ENCODE peak calls at places on chromosomes 4 and X, in five cellular contexts. P is GM12878, U is HepG2, I is endothelial cell of umbilical vein, A is A549. M is an unnamed sample.

GRCh38 chrX:39855748-39856129 is 242.0 kb downstream of the BCOR start:
- DNase-seq in I (peak; percentile 24), U (no peak), P (peak; percentile 77), A (peak; percentile 12), M (peak; percentile 77)

GRCh38 chr4:39883645-39884044 is 94.1 kb downstream of the PDS5A start:
- DNase-seq in A (no peak), P (no peak), U (no peak), I (no peak), M (no peak)

GRCh38 chr4:185504098-185505047 is 30.9 kb downstream of the PDLIM3 start:
- DNase-seq in I (no peak), P (no peak), A (no peak), U (peak; percentile 95), M (peak; percentile 31)

GRCh38 chr4:749771-750666 is 44.4 kb downstream of the PCGF3 start:
- DNase-seq in P (no peak), I (peak; percentile 68), A (no peak), U (no peak), M (no peak)

GRCh38 chr4:82898322-82899243 is 2.0 kb upstream of the THAP9 start:
- DNase-seq in P (no peak), U (no peak), A (peak; percentile 59), I (peak; percentile 83), M (peak; percentile 49)

GRCh38 chr4:123444298-123444731 is 47.7 kb downstream of the SPRY1 start:
- DNase-seq in A (no peak), P (peak; percentile 45), U (peak; percentile 93), I (peak; percentile 75), M (peak; percentile 98)

GRCh38 chrX:129577473-129577872 is 37.4 kb downstream of the OCRL start:
- DNase-seq in U (no peak), P (no peak), A (peak; percentile 47), I (peak; percentile 71), M (no peak)

GRCh38 chr4:88497859-88498409 is 25.6 kb downstream of the PYURF start:
- DNase-seq in A (no peak), U (no peak), I (no peak), P (no peak), M (no peak)

GRCh38 chrX:16785247-16786138 is 773 bp upstream of the TXLNG start:
- DNase-seq in U (no peak), A (no peak), P (no peak), I (no peak), M (no peak)

DNA sequence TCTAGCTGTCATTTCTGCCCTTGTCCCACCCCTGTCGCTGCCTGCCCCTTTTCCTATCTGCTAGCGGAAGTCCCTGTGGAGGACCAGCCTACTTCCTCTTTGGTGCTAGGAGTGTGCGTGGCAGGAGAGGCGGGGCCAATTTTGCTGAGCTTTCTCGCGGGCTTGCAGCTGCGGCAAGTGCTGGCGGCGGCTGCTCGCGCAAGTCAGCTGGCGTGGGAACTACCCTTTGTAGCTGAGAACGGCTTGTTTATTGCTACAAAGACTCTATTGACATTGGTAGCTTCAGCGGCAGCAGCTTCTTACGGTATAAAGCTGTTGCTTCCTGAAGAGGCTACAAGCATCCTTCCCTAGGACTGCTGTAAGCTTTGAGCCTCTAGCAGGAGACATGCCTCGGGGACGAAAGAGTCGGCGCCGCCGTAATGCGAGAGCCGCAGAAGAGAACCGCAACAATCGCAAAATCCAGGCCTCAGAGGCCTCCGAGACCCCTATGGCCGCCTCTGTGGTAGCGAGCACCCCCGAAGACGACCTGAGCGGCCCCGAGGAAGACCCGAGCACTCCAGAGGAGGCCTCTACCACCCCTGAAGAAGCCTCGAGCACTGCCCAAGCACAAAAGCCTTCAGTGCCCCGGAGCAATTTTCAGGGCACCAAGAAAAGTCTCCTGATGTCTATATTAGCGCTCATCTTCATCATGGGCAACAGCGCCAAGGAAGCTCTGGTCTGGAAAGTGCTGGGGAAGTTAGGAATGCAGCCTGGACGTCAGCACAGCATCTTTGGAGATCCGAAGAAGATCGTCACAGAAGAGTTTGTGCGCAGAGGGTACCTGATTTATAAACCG is at the start of gene MAGEH1:
- DNase-seq in I (peak; percentile 81), U (peak; percentile 52), A (peak; percentile 67), P (peak; percentile 55), M (peak; percentile 86)
- TF ChIP-seq POLR2A in I (peak; percentile 42), U (no peak), A (peak; percentile 50), P (peak; percentile 83), M (no peak)

DNA sequence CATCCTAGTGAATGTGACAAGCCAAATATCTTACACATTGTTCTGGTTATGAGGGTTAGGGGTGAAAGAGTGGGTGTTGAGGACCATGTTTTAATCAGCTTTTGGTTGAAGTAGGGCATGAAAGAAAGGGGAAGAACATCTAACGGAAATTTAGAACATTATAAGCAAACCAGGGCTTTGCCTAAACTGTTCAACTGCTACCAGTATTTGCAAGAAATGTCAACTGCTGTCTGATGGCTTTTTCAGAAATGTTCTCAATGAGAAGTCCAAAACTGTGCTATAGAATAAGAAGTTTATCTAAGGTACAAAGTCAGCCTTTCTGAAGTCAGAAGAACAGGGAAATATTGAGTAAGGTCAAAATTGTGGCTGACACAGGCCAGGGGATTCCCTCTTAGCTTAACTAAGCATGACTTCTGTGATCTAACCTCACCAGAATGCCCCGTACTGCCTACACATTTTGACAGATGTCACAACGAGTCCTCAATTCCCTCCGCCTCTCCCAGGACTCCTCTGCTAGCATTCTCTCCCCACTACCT is 67.1 kb downstream of the DTHD1 start:
- DNase-seq in I (no peak), U (no peak), P (peak; percentile 66), A (no peak), M (peak; percentile 12)
- TF ChIP-seq MYC in I (no peak), U (no peak), P (no peak), A (no peak), M (no peak)

DNA sequence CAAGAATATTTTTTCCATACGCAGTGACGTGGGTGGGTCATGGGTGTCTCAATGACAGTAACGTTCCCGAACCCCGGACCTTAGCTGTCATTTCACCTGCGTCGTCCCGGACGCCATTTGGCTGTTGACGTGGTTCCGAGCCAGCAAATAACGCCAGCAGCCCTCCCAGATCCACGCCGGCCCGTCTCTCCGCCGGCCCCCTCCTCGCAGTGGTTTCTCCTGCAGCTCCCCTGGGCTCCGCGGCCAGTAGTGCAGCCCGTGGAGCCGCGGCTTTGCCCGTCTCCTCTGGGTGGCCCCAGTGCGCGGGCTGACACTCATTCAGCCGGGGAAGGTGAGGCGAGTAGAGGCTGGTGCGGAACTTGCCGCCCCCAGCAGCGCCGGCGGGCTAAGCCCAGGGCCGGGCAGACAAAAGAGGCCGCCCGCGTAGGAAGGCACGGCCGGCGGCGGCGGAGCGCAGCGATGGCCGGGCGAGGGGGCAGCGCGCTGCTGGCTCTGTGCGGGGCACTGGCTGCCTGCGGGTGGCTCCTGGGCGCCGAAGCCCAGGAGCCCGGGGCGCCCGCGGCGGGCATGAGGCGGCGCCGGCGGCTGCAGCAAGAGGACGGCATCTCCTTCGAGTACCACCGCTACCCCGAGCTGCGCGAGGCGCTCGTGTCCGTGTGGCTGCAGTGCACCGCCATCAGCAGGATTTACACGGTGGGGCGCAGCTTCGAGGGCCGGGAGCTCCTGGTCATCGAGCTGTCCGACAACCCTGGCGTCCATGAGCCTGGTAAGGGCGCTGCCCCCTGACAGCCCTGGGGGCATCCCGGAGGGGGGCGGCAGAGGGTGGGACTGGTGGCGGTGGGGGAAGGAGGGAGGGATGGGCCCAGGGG is at the start of gene CPE:
- DNase-seq in A (peak; percentile 61), U (peak; percentile 81), I (peak; percentile 80), P (no peak), M (peak; percentile 66)
- TF ChIP-seq POLR2A in A (peak; percentile 22), U (peak; percentile 95), I (no peak), P (no peak), M (no peak)

GRCh38 chr4:56552273-56552672 is 46.7 kb downstream of the ARL9 start:
- DNase-seq in U (no peak), A (no peak), P (no peak), I (no peak), M (no peak)

GRCh38 chr4:56544573-56545131 is 39.1 kb downstream of the ARL9 start:
- DNase-seq in I (peak; percentile 85), A (peak; percentile 75), U (peak; percentile 78), P (peak; percentile 17), M (peak; percentile 81)

GRCh38 chr4:56551516-56551915 is 45.9 kb downstream of the ARL9 start:
- DNase-seq in P (no peak), I (no peak), A (no peak), U (no peak), M (no peak)

DNA sequence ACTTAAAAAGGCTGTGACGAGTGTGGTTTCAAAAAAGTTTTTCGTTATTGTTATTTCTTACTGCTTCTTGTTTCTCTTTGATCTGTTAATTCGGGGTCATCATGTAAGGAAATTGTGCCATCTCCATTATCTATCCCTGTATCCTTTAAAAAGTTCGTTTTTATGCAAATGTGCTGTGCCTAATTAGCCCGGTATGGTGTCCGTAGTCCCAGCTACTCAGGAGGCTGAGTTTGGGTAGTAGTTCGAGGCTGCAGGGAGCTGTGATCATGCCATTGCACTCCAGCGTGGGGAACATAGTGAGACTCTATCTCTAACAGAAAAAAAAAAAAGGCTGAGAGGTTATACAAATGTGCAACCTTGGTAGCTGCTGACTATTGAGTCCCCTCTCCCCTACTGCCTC is 45.1 kb downstream of the ARL9 start:
- DNase-seq in P (no peak), U (no peak), I (no peak), A (no peak), M (no peak)
- TF ChIP-seq MYC in P (no peak), U (no peak), I (no peak), A (no peak), M (no peak)

GRCh38 chrX:1418901-1419544 is 27.1 kb upstream of the SLC25A6 start:
- DNase-seq in U (no peak), I (no peak), A (no peak), P (no peak), M (no peak)

GRCh38 chrX:1417921-1418875 is 26.3 kb upstream of the SLC25A6 start:
- DNase-seq in U (no peak), I (no peak), A (no peak), P (no peak), M (no peak)

GRCh38 chrX:1416965-1417760 is 25.2 kb upstream of the SLC25A6 start:
- DNase-seq in P (no peak), I (no peak), U (no peak), A (no peak), M (no peak)

GRCh38 chrX:1419545-1420355 is 27.8 kb upstream of the SLC25A6 start:
- DNase-seq in U (no peak), A (no peak), I (no peak), P (no peak), M (no peak)

DNA sequence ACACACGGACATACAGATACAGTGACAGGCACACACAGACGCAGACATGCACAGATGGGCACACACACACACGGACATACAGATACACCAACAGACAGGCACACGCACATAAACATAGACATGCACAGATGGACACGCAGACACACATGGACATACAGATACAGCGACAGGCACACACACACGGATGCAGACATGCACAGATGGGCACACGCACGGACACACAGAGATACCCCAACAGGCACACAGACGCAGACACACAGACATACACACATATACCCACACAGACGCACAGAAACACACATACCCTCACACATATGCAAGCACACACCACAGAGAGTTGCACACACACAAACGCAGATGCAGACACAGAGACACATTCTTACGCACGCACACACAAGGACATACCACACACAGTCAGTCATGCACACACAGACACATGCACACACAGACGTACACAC is 24.4 kb upstream of the SLC25A6 start:
- DNase-seq in U (no peak), I (no peak), A (no peak), P (no peak), M (no peak)
- TF ChIP-seq POLR2A in U (no peak), I (no peak), A (no peak), P (peak; percentile 60), M (no peak)

GRCh38 chrX:23637187-23637586 is 30.1 kb upstream of the PRDX4 start:
- DNase-seq in U (no peak), A (peak; percentile 3), I (no peak), P (no peak), M (no peak)

GRCh38 chrX:23631136-23631535 is 36.2 kb upstream of the PRDX4 start:
- DNase-seq in P (no peak), A (no peak), U (no peak), I (no peak), M (no peak)

GRCh38 chrX:23634181-23634580 is 33.1 kb upstream of the PRDX4 start:
- DNase-seq in I (peak; percentile 2), U (no peak), P (no peak), A (peak; percentile 8), M (peak; percentile 11)
- TF ChIP-seq MYC in I (no peak), U (no peak), P (no peak), A (no peak), M (no peak)